ENCODE peak calls at places on chromosomes 3 and 15, in five cellular contexts. A is pancreas, I is psoas muscle, Y is iPS DF 6.9, U is GM12878. B is an unnamed sample. For H3K36me3 and H3K9me3, the result is how much of the 10 kb centered on the place peaks cover.

GRCh38 chr15:68658151-68658550 is 79.4 kb downstream of the CORO2B start:
- DNase-seq in A (no peak), I (no peak), Y (no peak), U (no peak), B (no peak)

GRCh38 chr3:128228366-128228910 is 75.2 kb downstream of the EEFSEC start:
- DNase-seq in A (no peak), I (no peak), Y (no peak), U (no peak), B (no peak)

GRCh38 chr15:81608309-81608829 is 234.4 kb upstream of the TMC3 start:
- DNase-seq in A (no peak), I (no peak), Y (no peak), U (no peak), B (no peak)

GRCh38 chr15:95988574-95988887 is 342.0 kb upstream of the NR2F2 start:
- DNase-seq in A (no peak), I (no peak), Y (no peak), U (no peak), B (no peak)

GRCh38 chr15:96234109-96234892 is 96.2 kb upstream of the NR2F2 start:
- DNase-seq in A (no peak), I (peak), Y (no peak), U (peak), B (peak)

GRCh38 chr3:184395320-184395660 is 15.4 kb downstream of the CHRD start:
- DNase-seq in A (peak), I (no peak), Y (no peak), U (no peak), B (no peak)

GRCh38 chr3:197339841-197340520 is 41.6 kb upstream of the DLG1 start:
- DNase-seq in A (no peak), I (peak), Y (no peak), U (no peak), B (no peak)

GRCh38 chr15:76196286-76196948 is 114.9 kb downstream of the ETFA start:
- DNase-seq in A (peak), I (peak), Y (no peak), U (no peak), B (peak)

GRCh38 chr15:74580538-74581350 is 34.9 kb upstream of the CLK3 start:
- DNase-seq in A (no peak), I (no peak), Y (no peak), U (no peak), B (no peak)

GRCh38 chr3:15011174-15011573 is 53.9 kb downstream of the MRPS25 start:
- DNase-seq in A (no peak), I (no peak), Y (no peak), U (no peak), B (no peak)

GRCh38 chr3:51982352-51982837 is 940 bp upstream of the ACY1 start:
- DNase-seq in A (peak), I (peak), Y (no peak), U (no peak), B (no peak)

GRCh38 chr3:10262027-10262426 is 13.8 kb downstream of the TATDN2 start:
- DNase-seq in A (no peak), I (no peak), Y (no peak), U (no peak), B (no peak)

GRCh38 chr15:72306211-72306785 is 13.7 kb downstream of the CELF6 start:
- DNase-seq in A (no peak), I (no peak), Y (peak), U (no peak), B (no peak)

GRCh38 chr15:64634576-64635485 is 140.6 kb downstream of the RBPMS2 start:
- DNase-seq in A (peak), I (no peak), Y (peak), U (peak), B (peak)

GRCh38 chr15:90496791-90497190 is 32.9 kb upstream of the CRTC3 start:
- DNase-seq in A (no peak), I (no peak), Y (no peak), U (no peak), B (no peak)
- H3K36me3 ChIP-seq in A (under half), I (half or more), Y (under half), U (under half), B (half or more)

DNA sequence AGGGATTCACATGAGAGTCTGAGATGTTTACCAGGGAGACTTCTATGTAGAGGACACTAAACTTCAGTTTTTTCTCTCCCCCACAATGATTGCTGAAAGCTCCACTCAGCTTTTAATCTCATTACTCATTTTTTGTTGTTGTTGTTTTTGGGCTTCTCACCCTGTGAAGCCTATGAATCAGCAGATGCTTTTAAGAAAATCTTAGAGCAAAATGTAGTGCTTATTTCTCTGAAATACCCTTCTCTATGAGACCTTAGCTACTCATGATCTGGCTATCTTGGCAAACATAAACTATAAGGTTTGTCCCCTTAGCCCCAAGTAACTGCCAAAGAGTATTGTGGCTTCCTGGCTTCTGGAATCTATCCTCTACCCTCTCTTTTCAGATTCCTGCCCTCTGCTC is 537.3 kb downstream of the OCA2 start:
- DNase-seq in A (no peak), I (no peak), Y (no peak), U (no peak), B (no peak)
- H3K9me3 ChIP-seq in A (under half), I (under half), Y (under half), U (under half), B (under half)

DNA sequence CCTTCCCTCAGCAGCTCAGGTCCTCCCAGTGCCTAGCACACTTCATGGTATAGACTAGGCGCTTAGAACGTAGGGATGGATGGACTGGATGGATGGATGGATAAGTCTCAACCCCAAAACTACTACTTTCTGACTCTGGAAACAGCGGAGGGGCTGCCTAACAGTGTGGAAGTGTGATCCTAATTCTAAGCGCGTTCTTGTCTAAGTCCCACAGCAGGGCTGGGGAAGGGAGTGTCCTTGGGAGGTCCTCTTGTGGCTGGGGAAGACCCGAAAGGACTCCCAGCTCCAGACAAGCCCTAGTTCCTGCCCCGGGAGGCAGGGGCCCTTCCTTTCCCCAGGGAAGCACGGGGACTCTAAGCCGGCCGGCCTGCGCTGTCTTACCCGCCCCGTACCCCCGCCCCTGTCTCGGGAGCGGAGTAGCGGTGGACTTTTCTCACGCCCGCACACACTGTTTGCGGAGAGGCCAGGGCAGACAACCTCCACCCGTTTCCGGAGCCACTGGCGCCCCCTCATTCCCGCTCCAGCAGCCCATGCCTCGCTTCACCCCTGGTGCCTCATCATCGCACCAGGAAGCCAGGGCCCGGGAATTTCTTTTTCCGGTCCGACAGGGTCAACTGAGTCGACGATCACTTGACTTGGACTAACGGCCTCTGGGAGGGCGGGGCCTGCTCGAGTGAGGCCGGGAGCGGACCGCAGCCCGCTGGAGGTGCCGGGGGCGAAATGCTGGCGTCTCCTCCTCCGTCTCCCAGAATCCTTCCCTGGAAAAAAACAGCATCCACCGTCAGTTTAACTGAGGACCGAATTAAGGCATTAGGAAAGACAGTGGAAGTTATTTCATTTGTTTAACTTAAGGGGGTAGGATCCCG is 133.3 kb downstream of the TBC1D2B start:
- DNase-seq in A (peak), I (peak), Y (no peak), U (no peak), B (peak)
- H3K27ac ChIP-seq in A (peak), I (peak), Y (no peak), U (no peak), B (peak)

GRCh38 chr3:171159822-171160157 is 133.3 kb upstream of the SLC2A2 start:
- DNase-seq in A (no peak), I (no peak), Y (no peak), U (no peak), B (no peak)
- H3K36me3 ChIP-seq in A (under half), I (half or more), Y (under half), U (under half), B (under half)

GRCh38 chr3:46685446-46685845 is 8.0 kb downstream of the ALS2CL start:
- DNase-seq in A (no peak), I (no peak), Y (no peak), U (no peak), B (no peak)
- H3K9me3 ChIP-seq in A (under half), I (under half), Y (under half), U (under half), B (under half)

GRCh38 chr3:114848643-114849350 is 298.3 kb downstream of the ZBTB20 start:
- DNase-seq in A (no peak), I (no peak), Y (no peak), U (no peak), B (no peak)

GRCh38 chr3:114846252-114846651 is 300.8 kb downstream of the ZBTB20 start:
- DNase-seq in A (no peak), I (no peak), Y (no peak), U (no peak), B (no peak)

GRCh38 chr3:114847564-114847963 is 299.5 kb downstream of the ZBTB20 start:
- DNase-seq in A (no peak), I (no peak), Y (no peak), U (no peak), B (no peak)

GRCh38 chr3:114848087-114848486 is 299.0 kb downstream of the ZBTB20 start:
- DNase-seq in A (no peak), I (no peak), Y (no peak), U (no peak), B (no peak)

GRCh38 chr3:114846779-114847178 is 300.3 kb downstream of the ZBTB20 start:
- DNase-seq in A (no peak), I (no peak), Y (no peak), U (no peak), B (no peak)
- H3K27ac ChIP-seq in A (peak), I (no peak), Y (no peak), U (no peak), B (no peak)

GRCh38 chr3:122993573-122993972 is 34.0 kb downstream of the SEMA5B start:
- DNase-seq in A (no peak), I (no peak), Y (no peak), U (no peak), B (no peak)

GRCh38 chr3:122992138-122992537 is 35.4 kb downstream of the SEMA5B start:
- DNase-seq in A (no peak), I (no peak), Y (no peak), U (no peak), B (no peak)

GRCh38 chr3:122992628-122993570 is 34.7 kb downstream of the SEMA5B start:
- DNase-seq in A (no peak), I (peak), Y (no peak), U (no peak), B (no peak)

GRCh38 chr3:122996038-122996580 is 31.5 kb downstream of the SEMA5B start:
- DNase-seq in A (peak), I (no peak), Y (no peak), U (no peak), B (no peak)

GRCh38 chr3:122994954-122995353 is 32.6 kb downstream of the SEMA5B start:
- DNase-seq in A (no peak), I (no peak), Y (no peak), U (no peak), B (no peak)
- H3K36me3 ChIP-seq in A (under half), I (under half), Y (under half), U (under half), B (under half)

DNA sequence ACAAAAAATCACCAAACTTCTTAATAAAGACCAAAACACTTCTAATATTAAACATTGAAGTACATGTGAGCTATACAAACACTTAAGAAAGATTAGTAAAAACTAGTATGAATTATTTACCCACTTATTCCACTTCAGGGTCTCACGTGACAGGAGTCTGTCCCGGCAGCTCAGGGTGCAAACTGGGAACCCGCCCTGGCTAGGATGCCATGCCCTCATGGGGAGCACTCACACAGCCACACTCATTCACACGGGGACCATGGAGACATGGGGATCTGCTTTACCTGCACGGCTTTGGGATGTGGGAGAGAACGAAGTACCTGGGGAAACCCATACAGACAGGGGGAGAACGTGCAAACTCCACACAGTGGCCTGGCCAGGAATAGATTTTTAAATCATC is 179.3 kb upstream of the UBE3A start:
- DNase-seq in A (no peak), I (no peak), Y (no peak), U (no peak), B (no peak)
- H3K9me3 ChIP-seq in A (under half), I (under half), Y (under half), U (under half), B (under half)

DNA sequence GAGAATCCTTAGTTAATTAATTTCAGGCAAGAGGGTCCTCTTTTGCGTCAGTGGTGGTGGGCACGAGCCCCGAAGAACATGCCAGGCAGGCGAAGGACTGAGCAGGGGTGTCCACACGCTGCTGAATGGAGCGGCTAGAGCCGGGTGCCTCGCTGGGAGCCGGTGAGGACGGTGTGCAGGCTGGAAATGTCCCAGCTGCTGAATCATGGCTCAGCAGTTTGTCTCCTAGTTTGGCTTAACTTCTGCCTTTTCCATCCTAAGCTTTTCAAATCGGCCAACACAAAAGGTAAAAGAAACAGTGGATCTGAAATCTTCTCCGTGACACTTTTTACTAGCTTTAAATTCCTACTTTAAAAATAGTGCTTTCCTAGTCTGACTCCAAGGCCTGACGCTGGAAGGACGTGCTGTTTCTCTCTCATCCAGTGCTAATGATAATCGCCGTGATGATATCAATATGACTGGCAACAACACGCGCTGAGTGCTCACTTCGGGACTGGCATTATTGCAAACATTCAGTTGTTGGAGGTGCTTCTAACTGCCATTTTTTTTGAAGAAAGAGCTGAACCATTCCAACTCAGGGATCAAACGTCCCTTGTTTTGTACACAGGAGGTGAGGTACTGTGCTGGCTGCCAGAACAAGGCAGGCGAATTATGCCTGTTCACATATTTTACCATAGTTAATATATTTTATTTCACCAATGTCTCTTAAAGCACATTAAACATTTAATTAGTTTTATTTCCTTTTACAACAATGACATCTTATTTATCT is 19.8 kb downstream of the PCSK6 start:
- DNase-seq in A (no peak), I (no peak), Y (no peak), U (no peak), B (no peak)
- H3K27ac ChIP-seq in A (no peak), I (peak), Y (no peak), U (no peak), B (no peak)

GRCh38 chr3:194424953-194425352 is 25.9 kb upstream of the GP5 start:
- DNase-seq in A (no peak), I (no peak), Y (no peak), U (no peak), B (no peak)

GRCh38 chr3:194423317-194423716 is 24.3 kb upstream of the GP5 start:
- DNase-seq in A (no peak), I (no peak), Y (no peak), U (no peak), B (no peak)

GRCh38 chr3:194424373-194424772 is 25.3 kb upstream of the GP5 start:
- DNase-seq in A (no peak), I (no peak), Y (no peak), U (no peak), B (no peak)

GRCh38 chr3:194425399-194425798 is 26.3 kb upstream of the GP5 start:
- DNase-seq in A (no peak), I (no peak), Y (no peak), U (no peak), B (no peak)

GRCh38 chr3:194422188-194422587 is 23.1 kb upstream of the GP5 start:
- DNase-seq in A (no peak), I (no peak), Y (no peak), U (no peak), B (no peak)
- H3K36me3 ChIP-seq in A (under half), I (half or more), Y (under half), U (under half), B (half or more)

B was measured in SJSA1.